ENCODE peak calls at places on chromosomes 12 and 14, in nine cellular contexts. P is psoas muscle; W is stimulated activated CD8-positive, alpha-beta memory T cell treated with anti-CD3 and anti-CD28 coated beads, Interleukin-12 subunit alpha, Interleukin-12 subunit beta, amount 100 ng/mL, for 4 hours; R is T-helper 2 cell; D is SK-N-SH; X is COLO829; U is A172; G is CD8-positive, alpha-beta memory T cell; T is left cardiac atrium. C is an unnamed sample.

GRCh38 chr14:102964152-102964730 is 41.8 kb downstream of the AMN start:
- DNase-seq in P (no peak), W (no peak), R (no peak), D (no peak), X (no peak), U (no peak), G (no peak), T (no peak), C (no peak)

GRCh38 chr12:116426391-116427136 is 132.6 kb upstream of the MAP1LC3B2 start:
- DNase-seq in P (peak; percentile 73), W (no peak), R (no peak), D (peak; percentile 35), X (peak; percentile 82), U (peak; percentile 98), G (no peak), T (peak; percentile 62), C (peak; percentile 47)

GRCh38 chr14:39841088-39841487 is 408.9 kb upstream of the FBXO33 start:
- DNase-seq in P (no peak), W (no peak), R (no peak), D (no peak), X (no peak), U (peak; percentile 16), G (no peak), T (no peak), C (peak; percentile 17)

GRCh38 chr12:50257226-50258166 is 25.8 kb downstream of the LIMA1 start:
- DNase-seq in P (no peak), W (no peak), R (no peak), D (no peak), X (no peak), U (no peak), G (no peak), T (no peak), C (no peak)

GRCh38 chr12:95999484-95999883 is 3.3 kb upstream of the HAL start:
- DNase-seq in P (no peak), W (no peak), R (no peak), D (no peak), X (no peak), U (no peak), G (no peak), T (no peak), C (no peak)

GRCh38 chr12:95231190-95231589 is 13.6 kb downstream of the VEZT start:
- DNase-seq in P (no peak), W (no peak), R (no peak), D (peak; percentile 21), X (peak; percentile 12), U (peak; percentile 73), G (no peak), T (no peak), C (no peak)

GRCh38 chr14:93323597-93323992 is 9.2 kb downstream of the BTBD7 start:
- DNase-seq in P (no peak), W (no peak), R (no peak), D (no peak), X (no peak), U (no peak), G (no peak), T (no peak), C (no peak)

GRCh38 chr14:29489911-29490310 is 437.7 kb downstream of the PRKD1 start:
- DNase-seq in P (no peak), W (no peak), R (no peak), D (no peak), X (no peak), U (no peak), G (no peak), T (no peak), C (no peak)

GRCh38 chr12:12474931-12475485 is 87.7 kb downstream of the DUSP16 start:
- DNase-seq in P (no peak), W (no peak), R (peak; percentile 34), D (no peak), X (no peak), U (no peak), G (peak; percentile 74), T (no peak), C (peak; percentile 27)

GRCh38 chr14:59363545-59364226 is 101.5 kb downstream of the GPR135 start:
- DNase-seq in P (no peak), W (no peak), R (no peak), D (no peak), X (no peak), U (no peak), G (no peak), T (peak; percentile 21), C (no peak)

GRCh38 chr12:47808574-47809380 is 10.9 kb downstream of the HDAC7 start:
- DNase-seq in P (no peak), W (no peak), R (peak; percentile 19), D (no peak), X (no peak), U (peak; percentile 54), G (peak; percentile 39), T (no peak), C (peak; percentile 38)

GRCh38 chr12:26971963-26972362 is 33.7 kb downstream of the FGFR1OP2 start:
- DNase-seq in P (no peak), W (peak; percentile 24), R (peak; percentile 39), D (no peak), X (no peak), U (no peak), G (peak; percentile 68), T (no peak), C (no peak)

GRCh38 chr12:55885113-55885512 is 42.4 kb upstream of the MMP19 start:
- DNase-seq in P (no peak), W (no peak), R (no peak), D (no peak), X (no peak), U (no peak), G (no peak), T (no peak), C (no peak)

GRCh38 chr14:52951730-52952481 is 1.1 kb upstream of the FERMT2 start:
- DNase-seq in P (peak; percentile 44), W (no peak), R (no peak), D (peak; percentile 68), X (peak; percentile 85), U (peak; percentile 67), G (peak; percentile 0), T (peak; percentile 46), C (no peak)

GRCh38 chr14:103071544-103072251 is 12.3 kb upstream of the LBHD2 start:
- DNase-seq in P (no peak), W (no peak), R (no peak), D (no peak), X (no peak), U (no peak), G (no peak), T (no peak), C (no peak)

GRCh38 chr14:31270196-31270772 is 62.7 kb upstream of the HECTD1 start:
- DNase-seq in P (peak; percentile 21), W (no peak), R (no peak), D (no peak), X (no peak), U (no peak), G (no peak), T (no peak), C (no peak)

GRCh38 chr14:53963491-53964227 is 7.0 kb upstream of the BMP4 start:
- DNase-seq in P (peak; percentile 35), W (no peak), R (no peak), D (no peak), X (no peak), U (no peak), G (no peak), T (peak; percentile 55), C (no peak)

GRCh38 chr14:103329421-103330347 is 4.4 kb upstream of the EIF5 start:
- DNase-seq in P (no peak), W (no peak), R (no peak), D (no peak), X (no peak), U (no peak), G (no peak), T (peak; percentile 40), C (peak; percentile 35)

GRCh38 chr14:36315159-36315853 is 5.1 kb downstream of the MBIP start:
- DNase-seq in P (no peak), W (no peak), R (peak; percentile 1), D (no peak), X (no peak), U (no peak), G (no peak), T (no peak), C (no peak)

GRCh38 chr14:29274890-29275651 is 508.5 kb downstream of the FOXG1 start:
- DNase-seq in P (no peak), W (no peak), R (no peak), D (no peak), X (no peak), U (no peak), G (no peak), T (no peak), C (no peak)

GRCh38 chr12:10771132-10771733 is 31.2 kb downstream of the TAS2R7 start:
- DNase-seq in P (no peak), W (no peak), R (no peak), D (peak; percentile 22), X (peak; percentile 48), U (peak; percentile 1), G (peak; percentile 35), T (no peak), C (peak; percentile 56)

C was measured in RKO.